ENCODE peak calls at places on chromosomes 1 and 21, in nine cellular contexts. B is pancreas; W is OCI-LY7; Y is mammary epithelial cell; E is lung; P is A549; J is adrenal gland; T is CD8-positive, alpha-beta T cell; S is uterus. O is an unnamed sample. For H3K4me1, the result is how much of the 10 kb centered on the place peaks cover.

GRCh38 chr1:62676606-62677356 is 11.4 kb downstream of the DOCK7 start:
- DNase-seq in B (no peak), W (no peak), Y (no peak), E (no peak), P (no peak), J (no peak), T (no peak), S (no peak), O (no peak)

GRCh38 chr1:145804235-145805045 is 19.5 kb downstream of the RNF115 start:
- DNase-seq in B (no peak), W (no peak), Y (no peak), E (no peak), P (no peak), J (no peak), T (no peak), S (no peak), O (no peak)

GRCh38 chr1:89615676-89616598 is 17.0 kb upstream of the LRRC8C start:
- DNase-seq in B (no peak), W (peak), Y (peak), E (no peak), P (peak), J (no peak), T (no peak), S (no peak), O (no peak)

GRCh38 chr1:240998024-240998423 is 359.0 kb downstream of the RGS7 start:
- DNase-seq in B (no peak), W (no peak), Y (no peak), E (no peak), P (no peak), J (no peak), T (no peak), S (no peak), O (no peak)

GRCh38 chr21:45000637-45001133 is 60.9 kb downstream of the SLX9 start:
- DNase-seq in B (no peak), W (no peak), Y (no peak), E (no peak), P (no peak), J (no peak), T (no peak), S (no peak), O (no peak)

GRCh38 chr1:220013497-220013896 is 32.8 kb downstream of the EPRS1 start:
- DNase-seq in B (no peak), W (no peak), Y (no peak), E (no peak), P (no peak), J (no peak), T (no peak), S (no peak), O (no peak)

GRCh38 chr1:156627313-156627880 is 8.2 kb downstream of the HAPLN2 start:
- DNase-seq in B (no peak), W (peak), Y (peak), E (no peak), P (peak), J (no peak), T (no peak), S (no peak), O (no peak)

GRCh38 chr1:108947871-108948525 is 15.3 kb downstream of the CLCC1 start:
- DNase-seq in B (no peak), W (no peak), Y (peak), E (no peak), P (no peak), J (no peak), T (no peak), S (no peak), O (no peak)

GRCh38 chr1:906532-907420 is 16.9 kb upstream of the SAMD11 start:
- DNase-seq in B (peak), W (peak), Y (peak), E (peak), P (peak), J (peak), T (peak), S (peak), O (no peak)

DNA sequence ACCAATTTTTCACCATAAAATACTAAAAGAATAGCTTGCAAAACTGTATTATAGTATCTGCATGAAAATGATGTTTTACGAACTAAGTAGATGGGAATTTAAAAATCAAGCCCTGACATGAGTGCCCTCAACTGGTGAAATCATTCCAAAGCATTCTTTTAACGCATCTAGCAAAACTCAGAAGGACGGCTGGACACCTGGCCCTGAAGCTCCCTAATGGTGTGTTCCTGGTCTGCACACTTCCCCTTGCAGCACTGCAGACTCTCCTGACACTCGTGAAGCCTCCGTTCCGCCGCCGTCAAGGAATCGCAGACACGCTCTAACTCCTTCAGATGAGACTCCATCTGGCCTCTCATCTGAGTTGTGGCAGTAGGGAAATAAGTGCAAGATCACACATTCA is 39.9 kb downstream of the ODF2L start:
- DNase-seq in B (peak), W (peak), Y (no peak), E (no peak), P (peak), J (no peak), T (no peak), S (no peak), O (no peak)
- TF ChIP-seq CTCF in B (no peak), W (peak), Y (peak), E (no peak), P (no peak), J (no peak), T (no peak), S (no peak), O (no peak)

GRCh38 chr1:45544530-45544929 is 6.1 kb upstream of the AKR1A1 start:
- DNase-seq in B (no peak), W (no peak), Y (no peak), E (no peak), P (no peak), J (no peak), T (no peak), S (no peak), O (no peak)
- H3K4me1 ChIP-seq in B (under half), W (under half), Y (under half), E (under half), P (under half), J (under half), T (under half), S (under half), O (under half)

DNA sequence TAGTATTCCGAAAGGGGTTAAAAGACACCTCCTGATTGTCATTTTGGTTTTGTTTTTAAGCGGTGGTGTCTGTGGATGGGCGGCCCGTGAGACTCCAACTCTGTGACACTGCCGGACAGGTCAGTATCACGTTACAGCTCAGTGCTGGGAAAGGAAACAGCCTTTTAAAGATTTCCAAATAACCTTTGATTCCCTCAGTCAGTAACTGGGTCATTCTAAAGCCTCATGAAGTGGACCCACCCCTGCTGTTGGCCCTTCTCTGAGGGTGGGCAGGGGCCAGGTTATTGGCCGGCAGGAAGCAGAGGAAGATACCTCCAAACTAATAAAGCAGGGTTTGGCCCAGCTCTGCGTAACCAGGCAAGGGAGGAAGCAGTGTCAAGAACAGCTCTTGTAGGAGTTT is 2.3 kb downstream of the RHOU start:
- DNase-seq in B (no peak), W (no peak), Y (no peak), E (no peak), P (no peak), J (no peak), T (no peak), S (peak), O (no peak)
- H3K4me3 ChIP-seq in B (peak), W (no peak), Y (no peak), E (no peak), P (no peak), J (peak), T (no peak), S (peak), O (peak)

GRCh38 chr1:149928388-149928724 is 753 bp upstream of the SF3B4 start:
- DNase-seq in B (no peak), W (no peak), Y (no peak), E (no peak), P (no peak), J (no peak), T (no peak), S (no peak), O (no peak)

GRCh38 chr1:149932474-149932873 is 4.2 kb downstream of the MTMR11 start:
- DNase-seq in B (no peak), W (no peak), Y (no peak), E (no peak), P (no peak), J (no peak), T (no peak), S (no peak), O (no peak)

GRCh38 chr1:149931212-149931805 is 3.7 kb upstream of the SF3B4 start:
- DNase-seq in B (no peak), W (no peak), Y (peak), E (no peak), P (no peak), J (no peak), T (no peak), S (no peak), O (no peak)

GRCh38 chr1:149927535-149928387 is at the start of gene SF3B4:
- DNase-seq in B (peak), W (peak), Y (peak), E (peak), P (peak), J (peak), T (peak), S (peak), O (peak)

GRCh38 chr1:149929847-149930246 is 2.2 kb upstream of the SF3B4 start:
- DNase-seq in B (no peak), W (no peak), Y (no peak), E (no peak), P (no peak), J (no peak), T (no peak), S (no peak), O (no peak)
- TF ChIP-seq CTCF in B (no peak), W (no peak), Y (no peak), E (no peak), P (no peak), J (no peak), T (no peak), S (no peak), O (no peak)

DNA sequence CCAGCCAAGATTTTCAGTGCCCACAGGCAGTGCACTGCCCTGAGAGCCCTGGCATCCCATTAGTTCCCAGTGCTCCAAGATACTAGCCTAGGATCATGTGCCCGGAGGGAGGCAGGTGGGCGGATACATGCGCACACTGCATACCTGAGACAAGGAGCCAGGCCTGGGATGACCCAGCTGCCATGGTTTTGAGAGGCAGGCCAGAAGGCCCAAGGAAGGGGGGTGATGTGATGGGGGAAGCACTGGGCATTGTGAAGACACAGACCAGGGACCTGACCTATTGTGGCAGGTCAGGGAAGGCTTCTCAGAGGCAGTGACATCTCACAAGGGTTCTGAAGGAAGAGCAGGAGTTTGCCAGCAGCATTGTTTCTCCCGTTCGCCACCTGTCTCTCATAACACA is 3.6 kb downstream of the ZC3H12A start:
- DNase-seq in B (peak), W (no peak), Y (peak), E (no peak), P (peak), J (no peak), T (no peak), S (no peak), O (peak)
- H3K4me1 ChIP-seq in B (under half), W (half or more), Y (half or more), E (under half), P (under half), J (half or more), T (under half), S (under half), O (under half)

GRCh38 chr1:182120411-182121258 is 59.1 kb upstream of the ZNF648 start:
- DNase-seq in B (peak), W (no peak), Y (peak), E (peak), P (peak), J (no peak), T (no peak), S (peak), O (peak)
- H3K4me3 ChIP-seq in B (no peak), W (no peak), Y (no peak), E (no peak), P (no peak), J (no peak), T (no peak), S (no peak), O (no peak)

GRCh38 chr1:212920895-212921294 is 29.4 kb upstream of the VASH2 start:
- DNase-seq in B (no peak), W (peak), Y (no peak), E (no peak), P (no peak), J (no peak), T (no peak), S (no peak), O (no peak)
- TF ChIP-seq CTCF in B (no peak), W (peak), Y (peak), E (no peak), P (peak), J (peak), T (no peak), S (no peak), O (no peak)

DNA sequence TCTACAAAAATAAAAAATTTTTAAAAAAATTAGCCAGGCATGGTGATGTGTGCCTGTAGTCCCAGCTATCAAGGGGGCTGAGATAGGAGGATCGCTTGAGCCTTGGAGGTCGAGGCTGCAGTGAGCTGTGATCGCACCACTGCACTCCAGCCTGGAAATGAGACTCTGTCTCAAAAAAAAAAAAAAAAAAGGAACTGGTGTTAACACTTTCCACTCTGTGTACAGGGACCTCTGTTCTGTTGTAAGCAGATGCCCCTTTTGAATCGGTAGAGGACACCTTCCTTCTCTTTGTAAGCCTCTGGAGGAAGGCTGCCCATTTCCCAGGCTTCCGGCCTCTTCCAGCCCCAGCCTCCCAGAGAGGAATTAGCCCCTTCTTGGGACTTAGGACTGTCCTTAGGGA is 7.3 kb upstream of the C1orf210 start:
- DNase-seq in B (peak), W (no peak), Y (no peak), E (no peak), P (no peak), J (no peak), T (no peak), S (no peak), O (no peak)
- H3K4me1 ChIP-seq in B (under half), W (under half), Y (under half), E (under half), P (under half), J (under half), T (under half), S (under half), O (under half)

GRCh38 chr1:3568815-3569435 is 42.4 kb downstream of the MEGF6 start:
- DNase-seq in B (no peak), W (no peak), Y (no peak), E (no peak), P (no peak), J (no peak), T (no peak), S (no peak), O (no peak)

GRCh38 chr1:3569436-3569835 is 41.9 kb downstream of the MEGF6 start:
- DNase-seq in B (no peak), W (no peak), Y (no peak), E (no peak), P (no peak), J (no peak), T (no peak), S (no peak), O (no peak)

GRCh38 chr1:3566951-3567350 is 44.4 kb downstream of the MEGF6 start:
- DNase-seq in B (no peak), W (no peak), Y (no peak), E (no peak), P (no peak), J (no peak), T (no peak), S (no peak), O (no peak)

GRCh38 chr1:3566004-3566885 is 45.1 kb downstream of the MEGF6 start:
- DNase-seq in B (no peak), W (no peak), Y (no peak), E (no peak), P (no peak), J (no peak), T (no peak), S (no peak), O (no peak)

DNA sequence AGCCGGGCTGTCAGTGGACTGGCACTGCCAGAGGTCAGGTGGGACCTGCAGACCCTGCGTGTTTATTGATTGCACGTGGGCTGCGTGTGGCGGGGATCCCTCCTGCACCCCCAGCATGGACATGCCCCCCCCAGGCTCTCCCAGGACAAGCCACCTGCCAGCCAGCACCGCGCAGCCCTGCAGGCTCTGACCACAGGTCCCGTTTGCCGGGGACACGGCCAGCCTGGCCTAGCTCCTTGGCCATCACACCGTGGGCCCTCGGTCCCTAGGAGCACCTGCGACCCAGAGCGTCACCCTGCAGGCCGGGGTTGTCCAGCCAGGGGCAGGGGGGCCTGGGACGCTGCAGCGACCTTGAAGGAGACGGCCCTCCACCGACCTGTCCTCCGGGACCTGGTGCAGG is 43.9 kb downstream of the MEGF6 start:
- DNase-seq in B (no peak), W (no peak), Y (no peak), E (no peak), P (no peak), J (no peak), T (no peak), S (no peak), O (no peak)
- H3K4me3 ChIP-seq in B (no peak), W (no peak), Y (no peak), E (no peak), P (no peak), J (no peak), T (no peak), S (no peak), O (no peak)

DNA sequence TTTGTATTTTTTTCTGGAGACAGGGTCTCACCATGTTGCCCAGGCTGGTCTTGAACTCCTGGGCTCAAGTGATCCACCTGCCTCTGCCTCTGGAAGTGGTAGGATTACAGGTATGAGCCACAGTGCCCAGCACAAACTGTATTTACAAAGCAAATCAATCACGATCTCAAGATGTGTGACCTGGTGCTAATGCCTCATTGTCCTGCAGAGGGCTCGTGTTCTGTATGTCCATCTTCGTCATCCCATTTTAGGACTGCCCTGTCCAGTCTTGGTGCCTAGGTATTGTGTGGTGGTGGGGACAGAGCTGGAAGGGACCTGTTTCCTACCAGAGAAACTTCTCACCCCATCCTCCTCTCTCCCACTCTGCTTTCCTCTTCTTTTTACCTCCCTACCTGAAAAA is 20.2 kb downstream of the PROK1 start:
- DNase-seq in B (no peak), W (no peak), Y (no peak), E (no peak), P (peak), J (no peak), T (no peak), S (no peak), O (no peak)
- TF ChIP-seq CTCF in B (no peak), W (no peak), Y (no peak), E (no peak), P (peak), J (no peak), T (no peak), S (no peak), O (no peak)